ENCODE peak calls at places on chromosomes 6 and 20, in nine cellular contexts. H, O, T, M, J, S, X, B and F are unnamed samples.

GRCh38 chr6:106886922-106887797 is 87.4 kb downstream of the CD24 start:
- DNase-seq in H (no peak), O (no peak), T (peak), M (no peak), J (no peak), S (no peak), X (no peak), B (no peak), F (peak)

GRCh38 chr20:20411841-20412240 is 43.9 kb downstream of the INSM1 start:
- DNase-seq in H (no peak), O (no peak), T (no peak), M (no peak), J (no peak), S (no peak), X (no peak), B (no peak), F (no peak)

GRCh38 chr6:79167931-79168694 is 66.4 kb downstream of the HMGN3 start:
- DNase-seq in H (no peak), O (no peak), T (no peak), M (no peak), J (peak), S (no peak), X (no peak), B (no peak), F (no peak)

GRCh38 chr6:35027807-35028206 is 113.3 kb downstream of the TCP11 start:
- DNase-seq in H (no peak), O (no peak), T (no peak), M (no peak), J (no peak), S (no peak), X (no peak), B (no peak), F (no peak)

GRCh38 chr20:25304025-25304549 is 56.2 kb downstream of the PYGB start:
- DNase-seq in H (no peak), O (no peak), T (no peak), M (no peak), J (no peak), S (no peak), X (no peak), B (no peak), F (no peak)

GRCh38 chr6:133160531-133160930 is 80.6 kb upstream of the EYA4 start:
- DNase-seq in H (no peak), O (no peak), T (no peak), M (no peak), J (peak), S (no peak), X (no peak), B (no peak), F (no peak)

GRCh38 chr6:22366214-22366613 is 69.4 kb upstream of the PRL start:
- DNase-seq in H (no peak), O (no peak), T (no peak), M (no peak), J (no peak), S (no peak), X (no peak), B (no peak), F (no peak)

GRCh38 chr20:62183426-62184142 is 756 bp downstream of the MTG2 start:
- DNase-seq in H (no peak), O (no peak), T (no peak), M (no peak), J (no peak), S (no peak), X (no peak), B (peak), F (no peak)

GRCh38 chr20:11432407-11432806 is 485.3 kb upstream of the BTBD3 start:
- DNase-seq in H (no peak), O (no peak), T (no peak), M (no peak), J (peak), S (no peak), X (no peak), B (no peak), F (no peak)

GRCh38 chr20:12156252-12156651 is 238.6 kb downstream of the BTBD3 start:
- DNase-seq in H (no peak), O (no peak), T (no peak), M (no peak), J (no peak), S (no peak), X (no peak), B (no peak), F (no peak)

GRCh38 chr20:58523916-58524315 is 8.7 kb upstream of the APCDD1L start:
- DNase-seq in H (no peak), O (no peak), T (no peak), M (no peak), J (peak), S (no peak), X (no peak), B (no peak), F (no peak)

GRCh38 chr20:44171775-44172571 is 15.0 kb downstream of the JPH2 start:
- DNase-seq in H (no peak), O (no peak), T (no peak), M (no peak), J (no peak), S (no peak), X (no peak), B (no peak), F (no peak)

GRCh38 chr6:139152892-139153271 is 18.0 kb downstream of the HECA start:
- DNase-seq in H (no peak), O (no peak), T (no peak), M (no peak), J (no peak), S (no peak), X (no peak), B (no peak), F (no peak)

GRCh38 chr6:53910834-53911233 is 116.0 kb downstream of the LRRC1 start:
- DNase-seq in H (no peak), O (no peak), T (no peak), M (peak), J (no peak), S (no peak), X (no peak), B (no peak), F (no peak)

GRCh38 chr6:20873425-20874190 is 339.4 kb downstream of the CDKAL1 start:
- DNase-seq in H (no peak), O (no peak), T (no peak), M (no peak), J (peak), S (no peak), X (peak), B (no peak), F (peak)